ENCODE peak calls at places on chromosomes 4 and X, in eight cellular contexts. E is NCI-H774; R is uterus; D is dorsolateral prefrontal cortex; F is AG04450; Q is fibroblast of the conjunctiva; S is H54; A is stimulated activated CD8-positive, alpha-beta memory T cell treated with anti-CD3 and anti-CD28 coated beads, Interleukin-2, amount 100 ng/mL, for 1 hour. L is an unnamed sample.

GRCh38 chr4:138911903-138912713 is 103.5 kb upstream of the NOCT start:
- DNase-seq in R (no peak), D (no peak), F (no peak), S (no peak), A (no peak), E (peak), Q (no peak), L (no peak)

GRCh38 chrX:149846789-149847188 is 34.2 kb upstream of the MAGEA8 start:
- DNase-seq in Q (no peak), E (no peak), S (no peak), F (no peak), D (no peak), R (no peak), A (no peak), L (no peak)

GRCh38 chrX:51803833-51804232 is 60.6 kb downstream of the GSPT2 start:
- DNase-seq in R (no peak), D (no peak), E (no peak), A (no peak), S (no peak), Q (no peak), F (no peak), L (no peak)

GRCh38 chr4:41594439-41594838 is 56.5 kb downstream of the LIMCH1 start:
- DNase-seq in R (peak), F (no peak), Q (no peak), S (no peak), E (no peak), A (no peak), D (peak), L (no peak)

GRCh38 chr4:116180056-116180690 is 905.2 kb downstream of the TRAM1L1 start:
- DNase-seq in Q (peak), D (no peak), R (no peak), E (no peak), F (no peak), A (no peak), S (no peak), L (no peak)

GRCh38 chrX:154462396-154462795 is 4.3 kb downstream of the PLXNA3 start:
- DNase-seq in E (no peak), Q (no peak), A (no peak), F (no peak), D (peak), S (no peak), R (no peak), L (no peak)

GRCh38 chr4:38157592-38157991 is 197.4 kb downstream of the PTTG2 start:
- DNase-seq in Q (no peak), R (no peak), S (no peak), D (no peak), A (no peak), E (no peak), F (no peak), L (no peak)

GRCh38 chr4:140609548-140610425 is 41.0 kb upstream of the UCP1 start:
- DNase-seq in S (peak), R (no peak), E (peak), D (no peak), A (no peak), Q (peak), F (peak), L (no peak)

GRCh38 chrX:63658920-63659319 is 126.1 kb downstream of the ARHGEF9 start:
- DNase-seq in S (no peak), A (no peak), E (no peak), R (no peak), F (no peak), D (no peak), Q (no peak), L (no peak)

GRCh38 chrX:25015486-25016360 is at the start of gene ARX:
- DNase-seq in R (no peak), Q (peak), S (no peak), F (peak), A (no peak), E (no peak), D (peak), L (no peak)

L was measured in non-pigmented ciliary epithelial cell.